ENCODE peak calls at places on chromosomes 5 and 9, in eight cellular contexts. M is left ventricle myocardium inferior; Y is cardiac fibroblast; J is HFFc6; K is NCI-H1694; I is naive thymus-derived CD8-positive, alpha-beta T cell; S is ELF-1; U is DND-41. X is an unnamed sample.

GRCh38 chr9:5750569-5750968 is 82.3 kb downstream of the ERMP1 start:
- DNase-seq in U (no peak), Y (no peak), K (no peak), S (no peak), J (no peak), I (no peak), M (no peak), X (no peak)

GRCh38 chr5:33928283-33928682 is 7.9 kb upstream of the RXFP3 start:
- DNase-seq in U (no peak), K (no peak), M (no peak), J (no peak), S (no peak), I (no peak), Y (no peak), X (no peak)

GRCh38 chr9:136249881-136250559 is 4.4 kb upstream of the QSOX2 start:
- DNase-seq in I (no peak), M (no peak), J (no peak), K (no peak), U (no peak), Y (no peak), S (no peak), X (no peak)

GRCh38 chr5:142403583-142403982 is 78.8 kb upstream of the SPRY4 start:
- DNase-seq in I (no peak), U (no peak), S (peak; percentile 83), Y (no peak), J (no peak), M (no peak), K (no peak), X (no peak)

GRCh38 chr5:146340260-146341081 is 1.8 kb downstream of the POU4F3 start:
- DNase-seq in J (peak; percentile 32), I (no peak), Y (peak; percentile 71), M (peak; percentile 60), K (no peak), S (peak; percentile 84), U (peak; percentile 57), X (no peak)

GRCh38 chr5:91378683-91379601 is 4.2 kb downstream of the ARRDC3 start:
- DNase-seq in U (no peak), M (no peak), I (no peak), K (peak; percentile 20), J (no peak), S (no peak), Y (peak; percentile 29), X (no peak)

GRCh38 chr9:77546391-77546790 is 101.7 kb downstream of the GNA14 start:
- DNase-seq in I (no peak), K (no peak), M (no peak), Y (peak; percentile 12), S (no peak), J (no peak), U (no peak), X (no peak)

GRCh38 chr5:161507591-161507990 is 38.9 kb downstream of the GABRB2 start:
- DNase-seq in K (no peak), S (no peak), M (no peak), Y (no peak), I (no peak), U (no peak), J (no peak), X (no peak)

GRCh38 chr5:80934751-80935150 is 25.4 kb upstream of the RASGRF2 start:
- DNase-seq in K (no peak), S (peak; percentile 50), Y (no peak), M (no peak), U (no peak), J (no peak), I (no peak), X (no peak)

GRCh38 chr9:121404906-121405305 is 34.9 kb upstream of the STOM start:
- DNase-seq in S (no peak), K (no peak), M (no peak), I (no peak), J (no peak), U (no peak), Y (peak; percentile 52), X (no peak)

GRCh38 chr5:37662362-37662761 is 177.5 kb downstream of the GDNF start:
- DNase-seq in K (no peak), U (no peak), S (no peak), Y (no peak), M (no peak), I (no peak), J (no peak), X (no peak)

GRCh38 chr5:78689893-78690592 is 41.5 kb upstream of the LHFPL2 start:
- DNase-seq in U (no peak), I (no peak), S (no peak), Y (no peak), K (no peak), J (no peak), M (no peak), X (no peak)

GRCh38 chr9:76180541-76180940 is 213.7 kb downstream of the RFK start:
- DNase-seq in U (no peak), Y (no peak), S (peak; percentile 67), J (no peak), K (no peak), M (no peak), I (no peak), X (no peak)

GRCh38 chr5:95857185-95857945 is 34.8 kb upstream of the GLRX start:
- DNase-seq in U (no peak), Y (peak; percentile 90), I (no peak), K (no peak), M (peak; percentile 81), S (peak; percentile 55), J (peak; percentile 89), X (no peak)

GRCh38 chr9:128285033-128285784 is 9.1 kb downstream of the SWI5 start:
- DNase-seq in M (no peak), Y (no peak), K (no peak), J (no peak), S (no peak), I (no peak), U (no peak), X (no peak)

GRCh38 chr5:1010181-1010510 is 1.5 kb downstream of the NKD2 start:
- DNase-seq in U (no peak), K (no peak), M (peak; percentile 25), S (peak; percentile 38), Y (no peak), J (no peak), I (no peak), X (no peak)

GRCh38 chr5:143673676-143674468 is 138.1 kb upstream of the HMHB1 start:
- DNase-seq in K (no peak), S (no peak), I (no peak), U (no peak), J (no peak), M (no peak), Y (peak; percentile 36), X (no peak)